ENCODE peak calls at places on chromosomes 3 and 15, in six cellular contexts. R is uterus, N is tibial nerve, I is heart right ventricle, W is IMR-90, X is neural progenitor cell. V is an unnamed sample.

GRCh38 chr3:138118863-138119766 is 3.7 kb upstream of the DZIP1L start:
- DNase-seq in R (peak; percentile 74), N (peak; percentile 74), I (peak; percentile 57), W (peak; percentile 73), X (peak; percentile 77), V (peak; percentile 80)

GRCh38 chr15:40951764-40952163 is 1.5 kb upstream of the CHAC1 start:
- DNase-seq in R (no peak), N (no peak), I (no peak), W (no peak), X (no peak), V (no peak)

GRCh38 chr3:98573231-98573728 is 20.1 kb downstream of the CPOX start:
- DNase-seq in R (no peak), N (no peak), I (no peak), W (peak; percentile 33), X (peak; percentile 20), V (no peak)

GRCh38 chr15:82585072-82585471 is 44.8 kb upstream of the RPS17 start:
- DNase-seq in R (no peak), N (no peak), I (no peak), W (peak; percentile 45), X (no peak), V (no peak)

GRCh38 chr15:80557441-80558234 is 137.5 kb upstream of the ABHD17C start:
- DNase-seq in R (no peak), N (no peak), I (no peak), W (no peak), X (no peak), V (no peak)

GRCh38 chr3:73350988-73351387 is 273.8 kb downstream of the PDZRN3 start:
- DNase-seq in R (no peak), N (no peak), I (no peak), W (no peak), X (no peak), V (no peak)

GRCh38 chr3:12662593-12663310 is 1.2 kb downstream of the RAF1 start:
- DNase-seq in R (no peak), N (no peak), I (peak; percentile 34), W (peak; percentile 55), X (peak; percentile 74), V (peak; percentile 49)

GRCh38 chr3:160815280-160815679 is 59.2 kb downstream of the PPM1L start:
- DNase-seq in R (no peak), N (no peak), I (no peak), W (no peak), X (no peak), V (no peak)

GRCh38 chr15:70557506-70558258 is 205.7 kb downstream of the UACA start:
- DNase-seq in R (no peak), N (no peak), I (no peak), W (no peak), X (no peak), V (no peak)

GRCh38 chr3:116863842-116864626 is 154.5 kb downstream of the TUSC7 start:
- DNase-seq in R (no peak), N (no peak), I (no peak), W (peak; percentile 64), X (peak; percentile 77), V (peak; percentile 27)

GRCh38 chr3:124063168-124063909 is 71.4 kb upstream of the ROPN1 start:
- DNase-seq in R (no peak), N (no peak), I (no peak), W (peak; percentile 60), X (no peak), V (no peak)

GRCh38 chr3:152443212-152444023 is 174.7 kb downstream of the MBNL1 start:
- DNase-seq in R (no peak), N (no peak), I (no peak), W (peak; percentile 31), X (no peak), V (no peak)

DNA sequence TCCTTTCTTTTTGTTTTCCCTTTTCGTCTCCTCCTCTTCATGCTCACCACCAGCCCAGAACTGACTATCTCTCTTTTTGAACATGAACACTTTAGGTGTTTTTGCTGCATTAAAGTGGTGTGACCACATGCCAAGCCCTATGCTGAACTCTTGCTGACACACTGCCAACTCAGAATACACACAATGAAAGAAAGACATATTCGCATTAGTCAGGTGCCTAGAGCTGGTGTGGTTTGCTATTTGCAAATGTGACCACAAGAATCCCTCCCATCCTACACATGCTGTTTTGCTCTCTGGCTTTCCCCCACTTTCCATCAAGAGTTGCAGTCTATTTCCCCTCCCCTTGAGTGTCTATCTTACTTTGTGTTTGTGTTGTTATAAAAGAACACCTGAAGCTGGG is 967.8 kb upstream of the CFAP20DC start:
- DNase-seq in R (no peak), N (no peak), I (no peak), W (no peak), X (no peak), V (no peak)
- H3K4me3 ChIP-seq in R (no peak overlapping the region), N (no peak overlapping the region), I (no peak overlapping the region), W (no peak overlapping the region), X (no peak overlapping the region), V (no peak overlapping the region)

GRCh38 chr15:38613085-38613484 is 48.5 kb upstream of the RASGRP1 start:
- DNase-seq in R (no peak), N (no peak), I (no peak), W (no peak), X (no peak), V (no peak)

GRCh38 chr15:38612159-38612863 is 47.7 kb upstream of the RASGRP1 start:
- DNase-seq in R (no peak), N (no peak), I (no peak), W (no peak), X (no peak), V (no peak)

GRCh38 chr15:38610748-38611147 is 46.1 kb upstream of the RASGRP1 start:
- DNase-seq in R (no peak), N (no peak), I (no peak), W (no peak), X (no peak), V (no peak)

GRCh38 chr15:38609097-38609738 is 44.6 kb upstream of the RASGRP1 start:
- DNase-seq in R (no peak), N (no peak), I (no peak), W (no peak), X (no peak), V (no peak)

GRCh38 chr15:38611228-38611627 is 46.6 kb upstream of the RASGRP1 start:
- DNase-seq in R (no peak), N (no peak), I (no peak), W (no peak), X (no peak), V (no peak)
- H3K4me3 ChIP-seq in R (no peak overlapping the region), N (no peak overlapping the region), I (no peak overlapping the region), W (no peak overlapping the region), X (no peak overlapping the region), V (no peak overlapping the region)

GRCh38 chr15:44727462-44728231 is 8.7 kb upstream of the TRIM69 start:
- DNase-seq in R (no peak), N (no peak), I (no peak), W (no peak), X (no peak), V (no peak)
- H3K4me3 ChIP-seq in R (no peak overlapping the region), N (no peak overlapping the region), I (peak overlapping the region; percentile 66), W (no peak overlapping the region), X (no peak overlapping the region), V (no peak overlapping the region)

GRCh38 chr15:55914446-55914845 is 79.0 kb downstream of the NEDD4 start:
- DNase-seq in R (no peak), N (no peak), I (no peak), W (no peak), X (no peak), V (no peak)

GRCh38 chr15:55915221-55915620 is 78.2 kb downstream of the NEDD4 start:
- DNase-seq in R (no peak), N (no peak), I (no peak), W (no peak), X (no peak), V (no peak)

GRCh38 chr15:55917881-55918296 is 75.5 kb downstream of the NEDD4 start:
- DNase-seq in R (no peak), N (no peak), I (no peak), W (peak; percentile 96), X (peak; percentile 18), V (no peak)

GRCh38 chr15:55915876-55916567 is 77.4 kb downstream of the NEDD4 start:
- DNase-seq in R (no peak), N (no peak), I (no peak), W (peak; percentile 56), X (no peak), V (no peak)

GRCh38 chr15:55916666-55917409 is 76.6 kb downstream of the NEDD4 start:
- DNase-seq in R (no peak), N (no peak), I (no peak), W (peak; percentile 91), X (peak; percentile 4), V (no peak)
- H3K4me3 ChIP-seq in R (no peak overlapping the region), N (no peak overlapping the region), I (no peak overlapping the region), W (peak overlapping the region; percentile 45), X (no peak overlapping the region), V (peak overlapping the region; percentile 10)

DNA sequence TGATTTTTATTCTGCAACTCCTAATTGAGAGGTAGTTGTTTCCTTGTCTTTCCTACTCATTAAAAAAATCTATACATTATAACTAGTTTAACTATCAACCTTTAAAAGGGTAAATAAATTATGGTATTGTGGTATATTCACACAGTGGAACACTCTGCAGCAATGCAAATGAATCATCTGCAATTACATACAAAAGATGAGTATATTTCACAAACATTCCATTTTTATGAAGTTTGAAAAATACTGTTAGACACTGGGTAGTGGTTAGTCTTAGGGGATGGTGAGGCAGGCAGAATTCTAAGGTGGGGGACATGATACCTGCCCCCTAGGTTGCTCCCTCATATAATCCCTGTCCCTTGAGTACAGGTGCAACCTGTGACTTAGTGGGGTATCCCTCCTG is 44.0 kb upstream of the MAGI1 start:
- DNase-seq in R (no peak), N (no peak), I (no peak), W (peak; percentile 26), X (no peak), V (no peak)
- H3K4me3 ChIP-seq in R (no peak overlapping the region), N (no peak overlapping the region), I (no peak overlapping the region), W (no peak overlapping the region), X (no peak overlapping the region), V (no peak overlapping the region)

GRCh38 chr3:132596816-132597433 is at the start of gene ACKR4:
- DNase-seq in R (no peak), N (no peak), I (no peak), W (no peak), X (no peak), V (no peak)
- H3K4me3 ChIP-seq in R (peak within 1 kb of the TSS; percentile 19), N (no peak within 1 kb of the TSS), I (peak within 1 kb of the TSS; percentile 48), W (no peak within 1 kb of the TSS), X (no peak within 1 kb of the TSS), V (peak within 1 kb of the TSS; percentile 16)

GRCh38 chr15:73927003-73927475 is 777 bp downstream of the LOXL1 start:
- DNase-seq in R (peak; percentile 62), N (no peak), I (peak; percentile 74), W (no peak), X (peak; percentile 78), V (no peak)

GRCh38 chr15:73928971-73929627 is 2.8 kb downstream of the LOXL1 start:
- DNase-seq in R (no peak), N (no peak), I (no peak), W (no peak), X (peak; percentile 55), V (no peak)

GRCh38 chr15:73926191-73927002 is at the start of gene LOXL1:
- DNase-seq in R (peak; percentile 77), N (peak; percentile 41), I (peak; percentile 77), W (peak; percentile 92), X (peak; percentile 91), V (no peak)

GRCh38 chr15:73927476-73928240 is 1.4 kb downstream of the LOXL1 start:
- DNase-seq in R (peak; percentile 61), N (no peak), I (peak; percentile 67), W (peak; percentile 51), X (peak; percentile 82), V (no peak)

GRCh38 chr15:73928241-73928579 is 1.9 kb downstream of the LOXL1 start:
- DNase-seq in R (no peak), N (no peak), I (no peak), W (no peak), X (no peak), V (no peak)
- H3K4me3 ChIP-seq in R (peak overlapping the region; percentile 66), N (no peak overlapping the region), I (peak overlapping the region; percentile 72), W (peak overlapping the region; percentile 73), X (peak overlapping the region; percentile 69), V (no peak overlapping the region)